ENCODE peak calls at places on chromosomes 13 and 19, in eight cellular contexts. K, C, N, X, P, T, M and F are unnamed samples.

GRCh38 chr19:5035105-5035761 is 66.3 kb downstream of the KDM4B start:
- DNase-seq in C (no peak), N (no peak), P (no peak), K (no peak), T (no peak), M (no peak), X (no peak), F (no peak)

GRCh38 chr13:33676045-33676699 is 141.8 kb upstream of the RFC3 start:
- DNase-seq in P (no peak), T (no peak), K (no peak), N (no peak), C (no peak), X (no peak), M (no peak), F (no peak)

GRCh38 chr13:31043891-31044657 is 111.6 kb downstream of the TEX26 start:
- DNase-seq in T (peak), P (peak), K (peak), C (peak), N (peak), X (peak), M (peak), F (peak)

GRCh38 chr19:58279925-58280316 is 1.2 kb downstream of the ZNF8 start:
- DNase-seq in M (no peak), K (no peak), P (no peak), N (no peak), C (no peak), X (no peak), T (no peak), F (no peak)

GRCh38 chr13:81745391-81745790 is 1404.5 kb upstream of the SPRY2 start:
- DNase-seq in K (no peak), P (no peak), N (no peak), M (no peak), T (no peak), X (no peak), C (no peak), F (no peak)

GRCh38 chr13:27194209-27194608 is 22.6 kb upstream of the USP12 start:
- DNase-seq in C (no peak), N (no peak), K (no peak), M (no peak), P (no peak), T (no peak), X (no peak), F (no peak)

GRCh38 chr19:35066691-35067563 is 25.4 kb downstream of the HPN start:
- DNase-seq in N (peak), X (peak), M (peak), K (peak), P (peak), T (peak), C (peak), F (peak)

GRCh38 chr13:94968040-94968756 is 255.9 kb upstream of the SOX21 start:
- DNase-seq in K (peak), T (no peak), X (peak), P (no peak), C (no peak), M (peak), N (no peak), F (no peak)

GRCh38 chr13:76522083-76522755 is 364.0 kb downstream of the KCTD12 start:
- DNase-seq in N (no peak), C (no peak), X (no peak), K (no peak), T (no peak), P (no peak), M (no peak), F (no peak)

GRCh38 chr19:18046066-18046718 is 38.2 kb downstream of the ARRDC2 start:
- DNase-seq in T (no peak), K (no peak), M (no peak), N (no peak), P (peak), C (no peak), X (no peak), F (no peak)